ENCODE peak calls at places on chromosomes 2 and 18, in ten cellular contexts. One of them, this sample, is unnamed. For H3K27me3, the result is how much of the 10 kb centered on the place peaks cover.

GRCh38 chr2:63015389-63015788 is 35.2 kb upstream of the OTX1 start:
- DNase-seq in body of pancreas: no peak
- DNase-seq in right lobe of liver: no peak
- DNase-seq in GM23338: no peak
- DNase-seq in astrocyte: no peak
- DNase-seq in endodermal cell: no peak
- DNase-seq in right cardiac atrium: no peak
- DNase-seq in thoracic aorta: no peak
- DNase-seq in upper lobe of left lung: no peak
- DNase-seq in keratinocyte: no peak
- DNase-seq in this sample: no peak

GRCh38 chr2:65357959-65358294 is 74.5 kb downstream of the SPRED2 start:
- DNase-seq in body of pancreas: no peak
- DNase-seq in right lobe of liver: no peak
- DNase-seq in GM23338: no peak
- DNase-seq in astrocyte: no peak
- DNase-seq in endodermal cell: no peak
- DNase-seq in right cardiac atrium: no peak
- DNase-seq in thoracic aorta: no peak
- DNase-seq in upper lobe of left lung: no peak
- DNase-seq in keratinocyte: no peak
- DNase-seq in this sample: no peak

GRCh38 chr2:236196366-236196765 is 28.2 kb upstream of the GBX2 start:
- DNase-seq in body of pancreas: no peak
- DNase-seq in right lobe of liver: no peak
- DNase-seq in GM23338: no peak
- DNase-seq in astrocyte: no peak
- DNase-seq in endodermal cell: no peak
- DNase-seq in right cardiac atrium: no peak
- DNase-seq in thoracic aorta: no peak
- DNase-seq in upper lobe of left lung: no peak
- DNase-seq in keratinocyte: no peak
- DNase-seq in this sample: no peak

GRCh38 chr18:68826111-68826510 is 28.2 kb downstream of the CCDC102B start:
- DNase-seq in body of pancreas: no peak
- DNase-seq in right lobe of liver: no peak
- DNase-seq in GM23338: no peak
- DNase-seq in astrocyte: no peak
- DNase-seq in endodermal cell: no peak
- DNase-seq in right cardiac atrium: peak
- DNase-seq in thoracic aorta: no peak
- DNase-seq in upper lobe of left lung: no peak
- DNase-seq in keratinocyte: no peak
- DNase-seq in this sample: no peak

GRCh38 chr2:112630268-112630667 is 15.5 kb upstream of the SLC20A1 start:
- DNase-seq in body of pancreas: no peak
- DNase-seq in right lobe of liver: no peak
- DNase-seq in GM23338: no peak
- DNase-seq in astrocyte: no peak
- DNase-seq in endodermal cell: peak
- DNase-seq in right cardiac atrium: no peak
- DNase-seq in thoracic aorta: no peak
- DNase-seq in upper lobe of left lung: no peak
- DNase-seq in keratinocyte: no peak
- DNase-seq in this sample: no peak

GRCh38 chr2:118185210-118186109 is 97.2 kb downstream of the INSIG2 start:
- DNase-seq in body of pancreas: peak
- DNase-seq in right lobe of liver: peak
- DNase-seq in GM23338: peak
- DNase-seq in astrocyte: peak
- DNase-seq in endodermal cell: peak
- DNase-seq in right cardiac atrium: peak
- DNase-seq in thoracic aorta: no peak
- DNase-seq in upper lobe of left lung: peak
- DNase-seq in keratinocyte: no peak
- DNase-seq in this sample: peak

GRCh38 chr2:152620985-152621384 is 96.3 kb downstream of the PRPF40A start:
- DNase-seq in body of pancreas: no peak
- DNase-seq in right lobe of liver: no peak
- DNase-seq in GM23338: no peak
- DNase-seq in astrocyte: no peak
- DNase-seq in endodermal cell: no peak
- DNase-seq in right cardiac atrium: no peak
- DNase-seq in thoracic aorta: no peak
- DNase-seq in upper lobe of left lung: no peak
- DNase-seq in keratinocyte: no peak
- DNase-seq in this sample: no peak

GRCh38 chr2:149039213-149039724 is 770 bp downstream of the LYPD6B start:
- DNase-seq in body of pancreas: no peak
- DNase-seq in right lobe of liver: no peak
- DNase-seq in GM23338: no peak
- DNase-seq in astrocyte: no peak
- DNase-seq in endodermal cell: no peak
- DNase-seq in right cardiac atrium: no peak
- DNase-seq in thoracic aorta: no peak
- DNase-seq in upper lobe of left lung: no peak
- DNase-seq in keratinocyte: no peak
- DNase-seq in this sample: no peak

GRCh38 chr2:206266130-206267125 is 8.0 kb upstream of the ZDBF2 start:
- DNase-seq in body of pancreas: no peak
- DNase-seq in right lobe of liver: no peak
- DNase-seq in GM23338: no peak
- DNase-seq in astrocyte: no peak
- DNase-seq in endodermal cell: no peak
- DNase-seq in right cardiac atrium: no peak
- DNase-seq in thoracic aorta: no peak
- DNase-seq in upper lobe of left lung: no peak
- DNase-seq in keratinocyte: no peak
- DNase-seq in this sample: no peak

GRCh38 chr2:206259615-206260426 is 14.6 kb upstream of the ZDBF2 start:
- DNase-seq in body of pancreas: no peak
- DNase-seq in right lobe of liver: no peak
- DNase-seq in GM23338: no peak
- DNase-seq in astrocyte: no peak
- DNase-seq in endodermal cell: no peak
- DNase-seq in right cardiac atrium: no peak
- DNase-seq in thoracic aorta: no peak
- DNase-seq in upper lobe of left lung: no peak
- DNase-seq in keratinocyte: no peak
- DNase-seq in this sample: no peak

GRCh38 chr2:206260427-206261012 is 13.9 kb upstream of the ZDBF2 start:
- DNase-seq in body of pancreas: no peak
- DNase-seq in right lobe of liver: no peak
- DNase-seq in GM23338: peak
- DNase-seq in astrocyte: no peak
- DNase-seq in endodermal cell: no peak
- DNase-seq in right cardiac atrium: no peak
- DNase-seq in thoracic aorta: no peak
- DNase-seq in upper lobe of left lung: no peak
- DNase-seq in keratinocyte: no peak
- DNase-seq in this sample: no peak

GRCh38 chr2:206267567-206267966 is 6.9 kb upstream of the ZDBF2 start:
- DNase-seq in body of pancreas: no peak
- DNase-seq in right lobe of liver: no peak
- DNase-seq in GM23338: peak
- DNase-seq in astrocyte: no peak
- DNase-seq in endodermal cell: no peak
- DNase-seq in right cardiac atrium: no peak
- DNase-seq in thoracic aorta: no peak
- DNase-seq in upper lobe of left lung: no peak
- DNase-seq in keratinocyte: no peak
- DNase-seq in this sample: no peak

DNA sequence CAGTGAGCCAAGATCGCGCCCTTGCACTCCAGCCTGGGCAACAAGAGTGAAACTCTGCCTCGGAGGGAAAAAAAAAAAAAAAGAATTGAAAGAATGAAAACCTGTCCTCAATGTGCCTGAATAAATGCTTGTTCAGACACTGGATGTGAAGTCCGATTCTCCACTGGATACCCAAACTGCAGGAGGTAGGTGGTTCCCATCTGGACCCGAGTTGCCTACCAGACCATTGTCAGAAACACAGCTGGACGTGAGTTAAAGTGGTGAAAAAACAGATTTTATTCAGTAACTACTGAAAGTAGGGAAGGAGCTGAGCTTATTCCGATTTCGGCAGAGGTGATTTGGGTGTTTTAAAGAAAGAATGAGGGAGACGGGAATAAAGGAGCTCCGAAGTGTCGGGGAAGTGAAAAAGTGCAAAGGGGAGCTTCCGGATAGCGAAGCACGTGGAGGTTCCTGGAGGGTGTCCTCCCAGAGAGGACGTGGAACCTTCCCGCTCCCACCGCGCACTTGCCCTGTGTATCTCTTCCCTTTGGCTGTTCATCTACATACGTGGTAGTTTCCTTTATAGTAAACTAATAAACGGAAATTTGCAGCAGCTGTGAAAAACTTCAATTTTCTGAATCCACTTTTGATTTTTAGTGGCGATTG is 10.4 kb upstream of the ZDBF2 start:
- DNase-seq in body of pancreas: no peak
- DNase-seq in right lobe of liver: no peak
- DNase-seq in GM23338: no peak
- DNase-seq in astrocyte: no peak
- DNase-seq in endodermal cell: no peak
- DNase-seq in right cardiac atrium: no peak
- DNase-seq in thoracic aorta: no peak
- DNase-seq in upper lobe of left lung: no peak
- DNase-seq in keratinocyte: no peak
- DNase-seq in this sample: no peak
- H3K27me3 ChIP-seq in body of pancreas: under half
- H3K27me3 ChIP-seq in right lobe of liver: under half
- H3K27me3 ChIP-seq in GM23338: under half
- H3K27me3 ChIP-seq in astrocyte: half or more
- H3K27me3 ChIP-seq in endodermal cell: under half
- H3K27me3 ChIP-seq in right cardiac atrium: under half
- H3K27me3 ChIP-seq in thoracic aorta: under half
- H3K27me3 ChIP-seq in upper lobe of left lung: under half
- H3K27me3 ChIP-seq in keratinocyte: half or more
- H3K27me3 ChIP-seq in this sample: under half

GRCh38 chr2:46534589-46534988 is 55.2 kb downstream of the TMEM247 start:
- DNase-seq in body of pancreas: no peak
- DNase-seq in right lobe of liver: no peak
- DNase-seq in GM23338: no peak
- DNase-seq in astrocyte: no peak
- DNase-seq in endodermal cell: no peak
- DNase-seq in right cardiac atrium: no peak
- DNase-seq in thoracic aorta: no peak
- DNase-seq in upper lobe of left lung: no peak
- DNase-seq in keratinocyte: no peak
- DNase-seq in this sample: no peak
- H3K27ac ChIP-seq in body of pancreas: peak
- H3K27ac ChIP-seq in right lobe of liver: no peak
- H3K27ac ChIP-seq in GM23338: no peak
- H3K27ac ChIP-seq in astrocyte: no peak
- H3K27ac ChIP-seq in endodermal cell: no peak
- H3K27ac ChIP-seq in right cardiac atrium: no peak
- H3K27ac ChIP-seq in thoracic aorta: no peak
- H3K27ac ChIP-seq in upper lobe of left lung: no peak
- H3K27ac ChIP-seq in keratinocyte: no peak
- H3K27ac ChIP-seq in this sample: no peak

GRCh38 chr2:66445781-66446177 is 10.9 kb downstream of the MEIS1 start:
- DNase-seq in body of pancreas: no peak
- DNase-seq in right lobe of liver: peak
- DNase-seq in GM23338: peak
- DNase-seq in astrocyte: no peak
- DNase-seq in endodermal cell: peak
- DNase-seq in right cardiac atrium: peak
- DNase-seq in thoracic aorta: no peak
- DNase-seq in upper lobe of left lung: peak
- DNase-seq in keratinocyte: no peak
- DNase-seq in this sample: no peak

GRCh38 chr2:66445076-66445724 is 10.3 kb downstream of the MEIS1 start:
- DNase-seq in body of pancreas: peak
- DNase-seq in right lobe of liver: peak
- DNase-seq in GM23338: peak
- DNase-seq in astrocyte: peak
- DNase-seq in endodermal cell: peak
- DNase-seq in right cardiac atrium: peak
- DNase-seq in thoracic aorta: no peak
- DNase-seq in upper lobe of left lung: peak
- DNase-seq in keratinocyte: no peak
- DNase-seq in this sample: no peak

GRCh38 chr2:66447676-66448075 is 12.8 kb downstream of the MEIS1 start:
- DNase-seq in body of pancreas: no peak
- DNase-seq in right lobe of liver: no peak
- DNase-seq in GM23338: no peak
- DNase-seq in astrocyte: no peak
- DNase-seq in endodermal cell: no peak
- DNase-seq in right cardiac atrium: no peak
- DNase-seq in thoracic aorta: no peak
- DNase-seq in upper lobe of left lung: no peak
- DNase-seq in keratinocyte: no peak
- DNase-seq in this sample: no peak

GRCh38 chr2:66446924-66447323 is 12.0 kb downstream of the MEIS1 start:
- DNase-seq in body of pancreas: no peak
- DNase-seq in right lobe of liver: no peak
- DNase-seq in GM23338: no peak
- DNase-seq in astrocyte: no peak
- DNase-seq in endodermal cell: no peak
- DNase-seq in right cardiac atrium: no peak
- DNase-seq in thoracic aorta: no peak
- DNase-seq in upper lobe of left lung: no peak
- DNase-seq in keratinocyte: no peak
- DNase-seq in this sample: no peak

DNA sequence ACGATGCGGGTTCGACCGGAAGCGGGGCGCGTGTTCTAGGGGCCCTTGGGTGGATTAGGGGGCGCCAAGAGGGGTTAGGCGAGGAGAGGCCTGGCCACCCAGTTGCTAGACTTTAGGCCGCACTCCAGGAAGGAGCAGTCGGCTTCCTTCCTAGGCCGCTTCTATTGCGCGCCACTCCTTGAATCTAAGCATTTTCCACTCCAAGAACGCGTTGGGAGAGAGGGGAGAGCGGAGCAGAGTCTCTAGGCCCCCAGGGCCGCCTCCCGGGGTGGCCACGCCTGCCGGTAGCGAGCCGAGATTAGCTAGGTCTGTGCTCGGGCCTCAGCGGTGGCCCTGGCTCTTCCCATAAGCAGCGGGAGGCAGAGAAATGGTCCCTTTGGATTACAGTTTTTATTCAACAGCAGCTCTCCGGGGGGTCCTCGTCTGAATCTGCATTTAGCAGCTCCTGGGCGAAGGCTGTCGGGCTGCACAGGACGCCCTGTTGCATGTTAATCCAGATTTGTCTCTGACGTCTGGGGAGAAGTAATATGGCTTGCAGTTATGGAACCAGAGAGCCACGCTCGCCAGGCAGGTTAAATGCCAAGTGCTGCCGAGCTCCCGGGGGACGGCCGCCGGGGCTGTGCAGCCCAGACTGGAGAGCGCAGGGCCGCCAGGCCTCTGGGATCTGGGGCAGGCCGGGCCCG is 11.4 kb downstream of the MEIS1 start:
- DNase-seq in body of pancreas: peak
- DNase-seq in right lobe of liver: peak
- DNase-seq in GM23338: peak
- DNase-seq in astrocyte: peak
- DNase-seq in endodermal cell: peak
- DNase-seq in right cardiac atrium: peak
- DNase-seq in thoracic aorta: no peak
- DNase-seq in upper lobe of left lung: peak
- DNase-seq in keratinocyte: no peak
- DNase-seq in this sample: no peak
- H3K27me3 ChIP-seq in body of pancreas: under half
- H3K27me3 ChIP-seq in right lobe of liver: under half
- H3K27me3 ChIP-seq in GM23338: half or more
- H3K27me3 ChIP-seq in astrocyte: under half
- H3K27me3 ChIP-seq in endodermal cell: half or more
- H3K27me3 ChIP-seq in right cardiac atrium: under half
- H3K27me3 ChIP-seq in thoracic aorta: under half
- H3K27me3 ChIP-seq in upper lobe of left lung: under half
- H3K27me3 ChIP-seq in keratinocyte: under half
- H3K27me3 ChIP-seq in this sample: under half

DNA sequence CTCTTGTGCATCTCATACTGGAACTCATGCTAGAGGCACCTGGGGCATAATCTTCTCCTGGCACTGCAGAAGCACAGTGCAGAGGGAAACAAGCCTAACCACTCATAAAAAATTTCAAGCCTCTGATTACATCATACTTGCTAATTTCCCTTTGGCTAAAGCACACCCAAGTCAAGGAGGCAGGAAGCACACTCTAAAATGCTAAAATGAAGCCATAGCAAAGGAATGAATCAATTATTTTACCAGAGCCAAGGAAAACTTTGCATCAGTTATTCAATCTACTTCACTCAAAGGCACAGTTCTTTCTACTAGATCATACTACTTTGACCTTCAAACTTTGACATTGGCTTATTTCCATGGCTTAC is 79.6 kb upstream of the SPOPL start:
- DNase-seq in body of pancreas: no peak
- DNase-seq in right lobe of liver: no peak
- DNase-seq in GM23338: no peak
- DNase-seq in astrocyte: peak
- DNase-seq in endodermal cell: no peak
- DNase-seq in right cardiac atrium: no peak
- DNase-seq in thoracic aorta: no peak
- DNase-seq in upper lobe of left lung: no peak
- DNase-seq in keratinocyte: peak
- DNase-seq in this sample: no peak
- H3K27ac ChIP-seq in body of pancreas: peak
- H3K27ac ChIP-seq in right lobe of liver: peak
- H3K27ac ChIP-seq in GM23338: no peak
- H3K27ac ChIP-seq in astrocyte: peak
- H3K27ac ChIP-seq in endodermal cell: no peak
- H3K27ac ChIP-seq in right cardiac atrium: no peak
- H3K27ac ChIP-seq in thoracic aorta: no peak
- H3K27ac ChIP-seq in upper lobe of left lung: no peak
- H3K27ac ChIP-seq in keratinocyte: peak
- H3K27ac ChIP-seq in this sample: no peak